ENCODE peak calls at places on chromosomes 1 and 21, in four cellular contexts. E, O, M and I are unnamed samples.

GRCh38 chr1:225911207-225912130 is 12.6 kb downstream of the PYCR2 start:
- DNase-seq in O (peak; percentile 34), M (peak; percentile 17), E (peak; percentile 88), I (no peak)

GRCh38 chr1:212286437-212287131 is 1.4 kb downstream of the PPP2R5A start:
- DNase-seq in O (no peak), E (no peak), M (no peak), I (no peak)

GRCh38 chr1:15141933-15142647 is 11.5 kb upstream of the TMEM51 start:
- DNase-seq in O (no peak), M (no peak), E (no peak), I (no peak)

GRCh38 chr1:3599286-3599811 is 12.0 kb downstream of the MEGF6 start:
- DNase-seq in O (no peak), E (no peak), M (no peak), I (no peak)

GRCh38 chr21:34967509-34968289 is 81.4 kb downstream of the RUNX1 start:
- DNase-seq in E (no peak), O (no peak), M (peak; percentile 42), I (no peak)

GRCh38 chr1:54987830-54988705 is 7.6 kb downstream of the TMEM61 start:
- DNase-seq in E (peak; percentile 36), O (no peak), M (no peak), I (no peak)

GRCh38 chr1:40612345-40612831 is 53.1 kb downstream of the RIMS3 start:
- DNase-seq in M (peak; percentile 55), E (peak; percentile 82), O (peak; percentile 48), I (peak; percentile 39)

GRCh38 chr1:195766709-195767108 is 841.5 kb downstream of the KCNT2 start:
- DNase-seq in O (no peak), M (no peak), E (no peak), I (no peak)

GRCh38 chr1:47332779-47333577 is 612 bp upstream of the CMPK1 start:
- DNase-seq in E (no peak), O (no peak), M (no peak), I (no peak)

GRCh38 chr1:204528241-204528640 is 12.0 kb downstream of the MDM4 start:
- DNase-seq in O (no peak), E (no peak), M (no peak), I (no peak)

DNA sequence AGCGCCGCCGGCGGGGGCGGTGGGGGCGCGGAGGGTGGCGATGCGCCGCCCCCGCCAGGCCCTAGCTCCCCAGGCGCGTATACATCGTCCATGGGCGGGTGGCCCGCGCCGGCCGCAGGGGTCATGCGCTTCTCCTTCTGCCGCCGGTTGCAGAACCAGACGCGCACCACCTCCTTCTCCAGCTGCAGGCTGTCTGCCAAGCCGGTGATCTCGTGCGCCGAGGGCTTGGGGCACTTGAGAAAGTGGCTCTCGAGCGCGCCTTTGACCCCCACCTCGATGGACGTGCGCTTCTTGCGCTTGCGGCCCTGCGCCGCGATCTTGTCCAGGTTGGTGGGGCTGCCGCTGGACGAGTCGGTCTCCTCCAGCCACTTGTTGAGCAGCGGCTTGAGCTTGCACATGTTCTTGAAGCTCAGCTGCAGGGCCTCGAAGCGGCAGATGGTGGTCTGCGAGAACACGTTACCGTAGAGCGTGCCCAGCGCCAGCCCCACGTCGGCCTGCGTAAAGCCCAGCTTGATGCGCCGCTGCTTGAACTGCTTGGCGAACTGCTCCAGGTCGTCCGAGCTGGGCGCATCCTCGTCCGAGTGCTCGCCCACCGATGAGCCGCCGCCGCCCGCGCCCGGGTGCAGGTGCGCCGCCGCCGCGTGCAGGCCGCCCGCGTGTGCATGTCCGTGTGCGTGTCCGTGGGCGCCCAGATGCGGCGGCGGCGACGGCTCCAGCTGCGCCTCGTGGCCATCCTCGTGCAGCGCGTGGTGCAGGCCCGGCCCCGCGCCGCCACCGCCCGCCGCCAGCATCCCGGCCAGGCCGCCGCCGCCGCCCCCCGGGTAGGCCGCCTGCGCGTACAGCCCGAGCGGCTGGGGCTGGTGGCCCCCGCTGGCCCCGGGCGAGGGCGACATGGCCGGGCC is 911 bp downstream of the POU3F1 start:
- DNase-seq in M (no peak), O (no peak), E (peak; percentile 70), I (no peak)
- TF ChIP-seq EZH2 in M (no peak), O (no peak), E (peak; percentile 80), I (no peak)

GRCh38 chr1:1721201-1721600 is 3.0 kb downstream of the CDK11A start:
- DNase-seq in O (no peak), E (no peak), M (no peak), I (no peak)
- H3K27ac ChIP-seq in O (no peak overlapping the region), E (no peak overlapping the region), M (no peak overlapping the region), I (no peak overlapping the region)

DNA sequence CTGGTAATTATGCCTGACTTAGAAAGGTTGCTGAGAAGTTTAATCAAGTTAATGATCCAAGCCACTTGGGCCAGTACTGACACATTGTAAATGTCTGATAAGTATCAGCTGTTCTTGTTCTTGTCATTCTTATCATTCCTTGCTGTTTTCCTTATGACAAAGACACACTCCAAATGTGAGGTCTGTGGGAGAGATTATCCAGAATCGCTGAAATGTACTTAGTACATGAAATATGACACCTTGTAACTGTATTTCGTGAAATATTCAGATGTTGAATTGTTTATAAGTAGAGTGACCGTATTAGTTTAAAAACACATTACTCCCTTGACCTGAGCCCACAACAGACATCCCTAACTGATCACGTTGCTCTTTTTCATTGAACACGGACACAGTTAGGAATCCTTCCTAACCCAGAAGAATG is 6.1 kb downstream of the AADACL4 start:
- DNase-seq in E (no peak), O (no peak), M (no peak), I (no peak)
- TF ChIP-seq POLR2AphosphoS5 in E (no peak), O (no peak), M (no peak), I (no peak)

GRCh38 chr1:215081566-215082531 is 688 bp upstream of the KCNK2 start:
- DNase-seq in O (no peak), E (peak; percentile 56), M (no peak), I (no peak)
- TF ChIP-seq EZH2 in O (no peak), E (no peak), M (peak; percentile 74), I (no peak)

GRCh38 chr1:113055570-113055969 is 17.4 kb upstream of the LRIG2 start:
- DNase-seq in O (no peak), E (no peak), M (no peak), I (no peak)
- H3K27ac ChIP-seq in O (no peak overlapping the region), E (no peak overlapping the region), M (no peak overlapping the region), I (no peak overlapping the region)